ENCODE peak calls at places on chromosome 1, in nine cellular contexts. Y, I, S, E, T, H, K, U and W are unnamed samples.

GRCh38 chr1:31348449-31348848 is 24.4 kb downstream of the FABP3 start:
- DNase-seq in E (peak; percentile 45), T (no peak), U (no peak), H (no peak), Y (no peak), S (no peak), I (no peak), K (no peak), W (peak; percentile 33)

GRCh38 chr1:197521118-197521739 is 253.2 kb downstream of the CRB1 start:
- DNase-seq in Y (peak; percentile 4), S (peak; percentile 63), K (no peak), E (peak; percentile 70), H (no peak), U (no peak), T (no peak), I (no peak), W (no peak)

GRCh38 chr1:62273953-62274352 is 45.3 kb downstream of the KANK4 start:
- DNase-seq in I (no peak), K (no peak), T (no peak), S (no peak), U (no peak), H (no peak), Y (no peak), E (no peak), W (no peak)

GRCh38 chr1:108653431-108654105 is 7.3 kb downstream of the HENMT1 start:
- DNase-seq in T (no peak), E (no peak), Y (peak; percentile 22), K (no peak), H (no peak), I (no peak), S (peak; percentile 11), U (no peak), W (no peak)

GRCh38 chr1:243923292-243924171 is 73.5 kb upstream of the AKT3 start:
- DNase-seq in I (no peak), T (no peak), U (no peak), S (no peak), E (no peak), K (no peak), H (no peak), Y (no peak), W (no peak)

GRCh38 chr1:109089242-109090015 is 1.1 kb upstream of the TMEM167B start:
- DNase-seq in E (peak; percentile 88), K (peak; percentile 58), S (peak; percentile 80), H (no peak), I (peak; percentile 49), U (peak; percentile 57), T (no peak), Y (no peak), W (peak; percentile 79)

GRCh38 chr1:186494832-186495271 is 33.9 kb upstream of the PDC start:
- DNase-seq in K (no peak), Y (no peak), S (no peak), H (no peak), E (no peak), U (no peak), I (no peak), T (no peak), W (no peak)

GRCh38 chr1:40363721-40364120 is 9.8 kb upstream of the SMAP2 start:
- DNase-seq in S (no peak), E (peak; percentile 80), H (no peak), Y (no peak), K (no peak), I (no peak), T (no peak), U (no peak), W (no peak)

DNA sequence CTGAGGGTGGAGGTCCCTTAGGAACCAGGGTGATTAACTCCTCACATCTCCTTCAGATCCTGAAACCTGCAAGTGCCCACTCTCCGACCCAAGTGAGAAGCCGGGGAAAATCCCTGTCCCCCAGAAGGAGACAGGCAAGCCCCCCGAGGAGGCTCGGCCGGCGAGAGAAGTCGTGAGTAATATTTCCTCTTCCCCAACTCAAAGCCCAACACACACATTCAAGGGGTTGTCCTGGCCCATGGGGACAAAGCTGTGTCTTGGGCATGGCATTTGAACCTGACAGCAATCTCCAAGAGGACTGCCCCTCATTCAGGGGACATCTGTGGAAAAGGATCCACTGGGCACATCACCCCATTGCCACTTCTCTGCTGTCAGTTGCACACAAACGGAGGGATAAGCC is 23.6 kb downstream of the VASH2 start:
- DNase-seq in H (no peak), K (no peak), T (no peak), I (no peak), E (no peak), S (no peak), U (no peak), Y (no peak), W (no peak)
- H3K4me3 ChIP-seq in H (no peak overlapping the region), K (no peak overlapping the region), T (no peak overlapping the region), I (no peak overlapping the region), E (no peak overlapping the region), S (no peak overlapping the region), U (no peak overlapping the region), Y (no peak overlapping the region), W (no peak overlapping the region)

GRCh38 chr1:58784758-58785423 is 1.0 kb upstream of the JUN start:
- DNase-seq in S (peak; percentile 96), T (peak; percentile 84), E (peak; percentile 81), Y (peak; percentile 88), K (peak; percentile 90), U (peak; percentile 94), H (peak; percentile 95), I (peak; percentile 91), W (peak; percentile 90)
- H3K4me3 ChIP-seq in S (peak overlapping the region; percentile 89), T (peak overlapping the region; percentile 91), E (peak overlapping the region; percentile 83), Y (peak overlapping the region; percentile 92), K (peak overlapping the region; percentile 94), U (peak overlapping the region; percentile 59), H (peak overlapping the region; percentile 73), I (peak overlapping the region; percentile 67), W (peak overlapping the region; percentile 67)

DNA sequence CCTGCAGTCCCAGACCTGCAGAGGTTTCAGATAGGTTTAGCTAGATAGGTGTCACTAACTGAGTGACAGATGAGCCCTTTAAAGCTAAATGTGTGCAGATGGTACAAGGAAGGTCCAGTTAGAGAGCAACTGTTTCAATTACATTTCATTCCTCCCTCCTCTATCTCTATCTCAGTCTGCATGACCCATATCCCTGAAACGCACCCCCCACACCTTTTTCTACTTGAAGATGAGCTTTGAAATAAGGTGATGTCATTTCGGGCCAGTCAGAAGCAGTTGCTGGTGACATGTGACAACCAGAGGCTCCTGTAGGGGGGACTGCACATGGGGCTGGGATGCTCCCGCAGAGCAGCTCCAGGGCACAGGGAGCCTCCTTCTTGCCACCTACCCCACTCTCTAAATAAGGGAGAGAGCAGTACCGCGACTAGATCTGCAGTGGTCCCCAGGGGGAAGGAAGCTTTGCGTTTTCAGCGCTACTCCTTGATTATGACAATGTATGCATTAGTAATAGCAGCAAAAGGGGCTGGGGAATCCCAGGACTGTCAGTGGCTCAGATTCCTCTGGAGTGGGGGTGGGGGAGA is 4.3 kb downstream of the ATP8B2 start:
- DNase-seq in Y (no peak), H (no peak), S (no peak), T (no peak), I (no peak), E (no peak), K (no peak), U (no peak), W (no peak)
- H3K4me3 ChIP-seq in Y (peak overlapping the region; percentile 80), H (peak overlapping the region; percentile 43), S (no peak overlapping the region), T (peak overlapping the region; percentile 77), I (no peak overlapping the region), E (no peak overlapping the region), K (no peak overlapping the region), U (no peak overlapping the region), W (no peak overlapping the region)

DNA sequence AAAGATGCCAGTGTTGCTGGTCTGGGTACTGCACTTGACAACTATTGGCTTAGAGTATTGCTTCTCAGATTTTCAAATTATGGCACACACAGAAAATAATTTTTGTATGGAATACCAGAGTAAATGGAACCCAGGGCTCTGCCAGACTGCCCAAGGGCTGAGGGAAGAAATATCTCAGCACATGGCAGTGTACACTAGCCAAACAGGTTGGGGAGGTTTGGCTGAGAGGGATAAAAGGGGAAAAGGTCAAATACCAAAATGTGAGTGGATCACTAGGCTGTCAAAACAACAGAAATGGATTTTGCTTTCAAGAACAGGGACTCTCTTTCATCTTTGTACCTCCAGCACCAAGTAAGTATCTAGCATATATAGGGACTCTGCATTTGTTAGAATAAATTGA is 3.0 kb upstream of the RGS8 start:
- DNase-seq in H (no peak), Y (no peak), U (no peak), S (no peak), I (no peak), E (no peak), T (no peak), K (no peak), W (peak; percentile 80)
- H3K4me3 ChIP-seq in H (no peak overlapping the region), Y (no peak overlapping the region), U (no peak overlapping the region), S (no peak overlapping the region), I (no peak overlapping the region), E (no peak overlapping the region), T (no peak overlapping the region), K (no peak overlapping the region), W (no peak overlapping the region)

GRCh38 chr1:205775717-205776056 is 405 bp upstream of the RAB29 start:
- DNase-seq in Y (no peak), K (no peak), E (no peak), U (no peak), H (peak; percentile 44), T (no peak), I (no peak), S (peak; percentile 87), W (no peak)
- H3K4me3 ChIP-seq in Y (peak overlapping the region; percentile 84), K (peak overlapping the region; percentile 85), E (peak overlapping the region; percentile 81), U (no peak overlapping the region), H (peak overlapping the region; percentile 83), T (peak overlapping the region; percentile 81), I (peak overlapping the region; percentile 92), S (no peak overlapping the region), W (no peak overlapping the region)

DNA sequence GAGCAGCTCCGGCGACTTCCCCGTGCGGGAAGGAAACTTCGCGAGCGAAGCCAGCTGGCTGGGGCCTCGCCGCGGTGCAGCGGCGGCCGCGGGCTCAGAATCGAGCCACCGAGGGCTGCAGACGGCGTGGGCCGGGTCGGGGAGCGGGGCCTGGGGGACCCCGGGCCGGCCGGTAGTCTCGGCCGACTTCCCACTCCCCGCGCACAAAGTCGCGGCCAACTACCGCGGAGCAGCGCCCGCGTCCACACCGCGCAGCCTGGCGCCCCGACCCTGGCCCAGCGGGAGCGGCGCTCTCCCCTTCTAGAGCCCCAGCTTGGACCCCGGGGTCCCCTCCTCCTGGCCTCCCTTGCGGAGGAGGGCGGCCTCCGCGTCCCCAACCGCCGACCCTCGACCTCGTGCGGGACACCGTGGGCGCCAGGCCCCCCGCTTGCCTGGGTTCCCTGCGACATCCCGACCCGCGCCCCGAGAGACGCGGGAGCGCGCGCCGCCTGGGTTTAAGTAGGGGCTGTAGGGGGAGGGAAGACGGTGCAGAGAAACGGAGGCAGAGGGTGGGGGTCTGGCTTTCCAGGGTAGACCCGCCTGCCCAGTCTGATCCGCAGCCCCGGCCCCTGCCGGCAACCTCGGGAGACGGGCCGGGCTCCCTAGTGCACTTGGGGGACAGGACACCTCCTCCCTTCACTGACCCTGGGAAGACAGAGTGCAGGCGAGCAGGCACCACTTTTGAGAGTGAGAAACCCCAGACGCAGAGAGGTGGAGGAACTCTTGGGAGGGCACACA is 4.7 kb downstream of the PRDM16 start:
- DNase-seq in U (no peak), K (no peak), S (no peak), E (no peak), Y (no peak), H (no peak), I (no peak), T (no peak), W (peak; percentile 41)
- H3K4me3 ChIP-seq in U (peak overlapping the region; percentile 39), K (peak overlapping the region; percentile 87), S (peak overlapping the region; percentile 82), E (no peak overlapping the region), Y (no peak overlapping the region), H (no peak overlapping the region), I (no peak overlapping the region), T (no peak overlapping the region), W (no peak overlapping the region)